ENCODE peak calls at places on chromosome 15, in ten cellular contexts. J is HFFc6, A is cardiac muscle cell, I is uterus, T is AG04449, Z is right atrium auricular region, W is GM20000, S is hepatocyte, K is MM.1S, Q is lower leg skin. M is an unnamed sample.

GRCh38 chr15:80480909-80481308 is 76.7 kb downstream of the ARNT2 start:
- DNase-seq in J (peak), A (peak), I (peak), T (peak), Z (peak), W (no peak), S (peak), K (no peak), Q (peak), M (no peak)

GRCh38 chr15:39580117-39580629 is 706 bp upstream of the THBS1 start:
- DNase-seq in J (peak), A (peak), I (peak), T (peak), Z (peak), W (peak), S (peak), K (peak), Q (peak), M (no peak)

GRCh38 chr15:59157840-59158700 is 48.6 kb upstream of the LDHAL6B start:
- DNase-seq in J (no peak), A (no peak), I (no peak), T (no peak), Z (no peak), W (no peak), S (no peak), K (no peak), Q (no peak), M (no peak)

GRCh38 chr15:59885832-59886231 is 118.3 kb upstream of the FOXB1 start:
- DNase-seq in J (no peak), A (peak), I (no peak), T (no peak), Z (no peak), W (no peak), S (peak), K (no peak), Q (no peak), M (peak)

GRCh38 chr15:76839173-76839572 is 66.0 kb downstream of the SCAPER start:
- DNase-seq in J (no peak), A (no peak), I (no peak), T (no peak), Z (no peak), W (no peak), S (no peak), K (no peak), Q (no peak), M (no peak)

GRCh38 chr15:66621491-66622467 is 56.0 kb upstream of the LCTL start:
- DNase-seq in J (no peak), A (peak), I (no peak), T (no peak), Z (no peak), W (no peak), S (peak), K (no peak), Q (no peak), M (no peak)

GRCh38 chr15:50256188-50257041 is 9.1 kb downstream of the HDC start:
- DNase-seq in J (peak), A (peak), I (no peak), T (peak), Z (no peak), W (no peak), S (no peak), K (no peak), Q (no peak), M (peak)

GRCh38 chr15:62495670-62496328 is 330.7 kb upstream of the C2CD4B start:
- DNase-seq in J (peak), A (peak), I (peak), T (peak), Z (peak), W (no peak), S (peak), K (no peak), Q (peak), M (peak)

GRCh38 chr15:90818251-90819210 is 49.9 kb upstream of the FURIN start:
- DNase-seq in J (no peak), A (peak), I (no peak), T (no peak), Z (no peak), W (peak), S (no peak), K (no peak), Q (no peak), M (no peak)
- TF ChIP-seq CTCF in J (peak), A (peak), I (no peak), T (peak), Z (no peak), W (peak), S (peak), K (no peak), Q (no peak), M (peak)

DNA sequence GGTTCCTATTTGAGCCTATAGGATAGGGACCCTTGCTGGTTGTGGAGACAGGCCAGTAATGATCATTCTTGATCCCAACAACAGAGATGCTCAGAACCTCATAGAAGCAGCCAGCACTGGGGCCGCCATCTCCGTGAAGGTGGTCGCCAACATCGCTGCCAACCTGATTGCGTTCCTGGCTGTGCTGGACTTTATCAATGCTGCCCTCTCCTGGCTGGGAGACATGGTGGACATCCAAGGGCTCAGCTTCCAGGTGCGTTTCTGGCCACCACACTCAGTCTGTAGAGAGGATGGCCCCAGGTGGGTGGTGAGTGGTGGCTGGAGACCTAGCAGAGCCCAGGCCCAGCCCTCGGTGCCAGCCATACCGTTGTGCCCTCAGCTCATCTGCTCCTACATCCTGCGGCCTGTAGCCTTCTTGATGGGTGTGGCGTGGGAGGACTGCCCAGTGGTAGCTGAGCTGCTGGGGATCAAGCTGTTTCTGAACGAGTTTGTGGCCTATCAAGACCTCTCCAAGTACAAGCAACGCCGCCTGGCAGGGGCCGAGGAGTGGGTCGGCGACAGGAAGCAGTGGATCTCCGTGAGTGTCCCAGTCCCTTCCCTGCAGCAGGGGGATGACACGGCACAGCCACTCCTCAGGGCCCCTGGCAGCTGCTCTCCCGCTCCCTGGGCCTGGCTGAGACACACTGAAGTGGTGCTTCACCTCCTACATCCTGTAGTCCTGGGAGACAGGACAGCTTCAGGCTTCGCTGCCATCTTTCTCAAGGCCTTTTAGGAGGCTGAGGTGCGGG is 46.5 kb upstream of the PDE8A start:
- DNase-seq in J (no peak), A (no peak), I (no peak), T (no peak), Z (no peak), W (no peak), S (no peak), K (no peak), Q (no peak), M (no peak)
- TF ChIP-seq CTCF in J (peak), A (no peak), I (no peak), T (no peak), Z (peak), W (no peak), S (peak), K (no peak), Q (no peak), M (no peak)

GRCh38 chr15:71575474-71576045 is 234.8 kb upstream of the NR2E3 start:
- DNase-seq in J (peak), A (peak), I (no peak), T (no peak), Z (no peak), W (no peak), S (no peak), K (peak), Q (no peak), M (no peak)
- TF ChIP-seq CTCF in J (peak), A (peak), I (peak), T (peak), Z (peak), W (no peak), S (peak), K (peak), Q (no peak), M (peak)

GRCh38 chr15:57281357-57281756 is 94.9 kb upstream of the CGNL1 start:
- DNase-seq in J (no peak), A (no peak), I (no peak), T (no peak), Z (no peak), W (no peak), S (no peak), K (no peak), Q (no peak), M (no peak)
- TF ChIP-seq CTCF in J (no peak), A (no peak), I (no peak), T (no peak), Z (no peak), W (no peak), S (no peak), K (no peak), Q (no peak), M (no peak)

GRCh38 chr15:74904190-74904805 is 2.4 kb downstream of the FAM219B start:
- DNase-seq in J (no peak), A (no peak), I (no peak), T (no peak), Z (no peak), W (no peak), S (no peak), K (no peak), Q (no peak), M (no peak)
- TF ChIP-seq CTCF in J (no peak), A (no peak), I (no peak), T (no peak), Z (no peak), W (no peak), S (no peak), K (no peak), Q (no peak), M (no peak)

DNA sequence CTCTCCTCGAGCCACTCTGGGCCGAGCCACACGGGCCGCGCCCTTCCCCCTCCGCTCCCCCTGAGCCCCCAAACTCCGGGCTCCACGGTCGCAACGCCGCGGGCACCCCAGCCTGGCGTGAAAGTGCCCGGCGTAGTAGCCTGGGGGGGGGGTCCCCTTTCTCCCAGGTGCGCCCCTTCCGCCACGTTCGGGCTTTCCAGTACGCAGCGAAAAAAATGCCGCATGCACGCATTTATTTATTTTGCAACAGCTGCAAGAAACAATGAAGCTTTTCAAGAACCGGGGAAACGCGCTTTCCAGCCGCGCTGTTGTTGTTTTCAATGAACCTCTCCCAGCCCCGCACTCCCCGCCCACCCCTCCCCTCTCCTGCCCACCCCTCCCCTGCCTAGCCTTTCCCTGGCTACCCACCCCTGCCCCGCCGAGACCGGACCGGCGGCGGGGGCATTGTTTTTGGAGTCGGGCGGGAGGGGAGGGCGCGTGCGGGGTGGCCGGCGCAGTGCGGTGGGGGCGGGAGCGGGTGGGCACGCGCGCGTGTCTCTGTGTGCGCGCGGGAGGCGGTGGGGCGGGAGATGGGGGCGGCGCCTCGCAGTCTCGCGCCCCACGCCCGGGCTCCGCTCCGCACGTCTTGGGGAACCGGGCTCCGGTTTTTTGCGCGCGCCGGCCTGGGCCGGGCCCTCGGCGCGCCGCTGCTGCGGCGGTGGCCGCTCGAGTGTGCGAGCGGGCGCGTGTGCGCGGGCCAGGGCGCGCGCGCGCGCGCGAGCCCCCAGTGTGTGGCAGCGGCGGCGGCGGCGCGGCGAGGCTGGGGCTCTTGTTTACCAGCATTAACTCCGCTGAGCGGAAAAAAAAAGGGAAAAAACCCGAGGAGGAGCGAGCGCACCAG is at the start of gene IGF1R:
- DNase-seq in J (peak), A (peak), I (peak), T (no peak), Z (peak), W (peak), S (peak), K (peak), Q (peak), M (no peak)
- TF ChIP-seq CTCF in J (peak), A (peak), I (peak), T (no peak), Z (peak), W (no peak), S (no peak), K (no peak), Q (no peak), M (peak)

GRCh38 chr15:31555022-31555421 is 228.4 kb downstream of the KLF13 start:
- DNase-seq in J (no peak), A (no peak), I (no peak), T (no peak), Z (no peak), W (no peak), S (no peak), K (no peak), Q (no peak), M (no peak)
- TF ChIP-seq CTCF in J (no peak), A (no peak), I (no peak), T (no peak), Z (no peak), W (no peak), S (no peak), K (no peak), Q (no peak), M (no peak)

DNA sequence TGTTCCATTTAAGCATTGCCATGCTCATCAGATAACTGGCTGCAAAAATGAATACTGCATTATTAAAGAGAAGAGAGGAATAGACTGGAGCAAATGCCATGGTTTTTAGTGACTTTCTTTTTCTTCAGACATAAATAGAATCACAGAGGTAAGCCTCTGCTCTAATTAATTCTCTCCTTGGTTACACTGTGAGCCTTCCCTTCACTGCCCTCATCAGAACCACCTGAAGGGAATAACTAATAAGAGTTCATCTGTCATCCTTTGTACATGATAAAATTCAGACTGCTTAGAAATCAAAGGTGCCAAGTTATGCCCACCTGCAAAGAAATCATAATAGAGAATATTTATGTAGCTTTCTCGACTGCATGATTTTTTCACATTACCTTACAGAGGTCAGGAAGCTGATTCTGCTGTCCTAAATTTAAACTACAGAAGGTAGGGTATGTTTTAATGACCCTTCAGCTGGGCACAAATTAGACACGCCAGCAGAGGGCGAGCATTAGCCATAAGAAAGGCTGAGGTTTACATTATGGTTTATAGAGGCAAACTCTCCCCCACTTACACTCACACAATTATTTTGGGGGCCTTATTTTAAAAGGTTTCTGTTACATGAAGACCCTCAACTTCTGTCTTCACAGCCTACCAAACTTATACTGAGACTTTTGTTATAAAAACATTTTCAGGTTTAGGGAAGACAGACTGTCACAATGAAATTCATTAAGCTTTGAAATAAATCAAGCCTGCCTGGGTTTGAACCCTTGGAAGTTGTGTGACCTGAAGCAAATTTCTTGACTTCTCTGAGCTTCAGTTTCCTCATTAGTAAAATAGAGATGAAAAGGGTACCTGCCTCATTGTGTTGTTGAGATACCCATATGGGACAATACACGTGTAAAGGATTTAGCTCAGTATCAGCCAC is 15.3 kb upstream of the UNC13C start:
- DNase-seq in J (no peak), A (peak), I (no peak), T (no peak), Z (no peak), W (no peak), S (peak), K (peak), Q (no peak), M (no peak)
- TF ChIP-seq CTCF in J (peak), A (peak), I (no peak), T (no peak), Z (peak), W (peak), S (peak), K (peak), Q (no peak), M (no peak)

DNA sequence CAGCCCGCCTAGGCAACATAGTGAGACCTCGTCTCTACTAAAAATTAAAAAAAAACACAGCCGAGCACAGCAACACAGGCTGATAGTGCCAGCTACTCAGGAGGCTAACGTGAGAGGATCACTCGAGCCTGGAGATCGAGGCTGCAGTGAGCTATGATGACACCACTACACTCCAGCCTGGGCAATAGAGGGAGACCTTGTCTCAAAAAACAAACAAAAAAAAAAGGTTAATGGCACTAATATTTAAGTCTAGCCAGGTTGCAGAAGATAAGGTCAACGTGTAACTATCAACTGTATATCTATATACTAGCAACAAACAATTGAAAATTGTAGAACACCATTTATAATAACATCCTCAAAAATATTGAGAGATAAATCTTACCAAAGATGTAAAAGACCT is 75.1 kb downstream of the MYO9A start:
- DNase-seq in J (no peak), A (no peak), I (no peak), T (no peak), Z (no peak), W (no peak), S (no peak), K (no peak), Q (no peak), M (no peak)
- TF ChIP-seq CTCF in J (no peak), A (no peak), I (no peak), T (no peak), Z (no peak), W (no peak), S (no peak), K (no peak), Q (no peak), M (no peak)

DNA sequence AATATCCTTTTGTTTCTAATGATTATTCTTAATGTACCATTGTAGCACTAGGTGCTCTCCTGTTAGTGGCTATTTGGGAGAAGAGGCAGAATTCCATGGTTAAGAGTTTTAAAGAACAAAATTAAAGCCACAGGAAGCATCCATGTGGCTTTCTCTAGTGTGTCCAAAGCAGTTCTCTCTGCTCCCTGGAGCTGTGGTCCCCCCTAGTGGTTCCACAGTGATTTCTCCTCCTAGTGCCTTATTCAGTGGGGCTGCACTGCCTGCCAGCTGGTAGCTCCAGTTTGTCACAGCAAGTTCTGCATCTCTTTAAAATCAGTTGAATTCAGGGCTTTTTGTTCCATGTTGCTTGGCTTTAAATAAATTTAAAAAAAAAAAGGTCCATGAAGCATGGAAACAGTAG is 39.6 kb upstream of the FAM98B start:
- DNase-seq in J (peak), A (peak), I (peak), T (peak), Z (no peak), W (peak), S (peak), K (peak), Q (peak), M (peak)
- TF ChIP-seq CTCF in J (peak), A (peak), I (peak), T (peak), Z (peak), W (peak), S (peak), K (peak), Q (no peak), M (peak)